ENCODE peak calls at places on chromosomes 2 and 18, in six cellular contexts. S is astrocyte of the spinal cord, Q is IMR-90, J is RWPE2, Y is adrenal gland, B is kidney. X is an unnamed sample.

GRCh38 chr2:240477916-240478315 is 42.5 kb downstream of the GPC1 start:
- DNase-seq in B (peak; percentile 39), Y (no peak), S (no peak), J (no peak), Q (no peak), X (no peak)

GRCh38 chr2:105768176-105768575 is 23.5 kb downstream of the NCK2 start:
- DNase-seq in J (no peak), S (no peak), B (no peak), Y (no peak), Q (no peak), X (no peak)

GRCh38 chr2:178322068-178322467 is 127.8 kb downstream of the OSBPL6 start:
- DNase-seq in J (no peak), S (no peak), Y (no peak), B (no peak), Q (no peak), X (no peak)

GRCh38 chr2:135657806-135658582 is 83.7 kb upstream of the UBXN4 start:
- DNase-seq in Q (no peak), B (no peak), S (no peak), J (no peak), Y (no peak), X (no peak)

GRCh38 chr18:74819433-74820059 is 221.9 kb downstream of the ZNF407 start:
- DNase-seq in Y (no peak), Q (no peak), S (no peak), B (no peak), J (no peak), X (peak; percentile 31)

GRCh38 chr2:29215073-29215472 is 99.9 kb downstream of the CLIP4 start:
- DNase-seq in S (no peak), Q (no peak), B (no peak), Y (no peak), J (no peak), X (no peak)

GRCh38 chr2:204530464-204530805 is 14.8 kb upstream of the PARD3B start:
- DNase-seq in J (no peak), S (no peak), B (no peak), Y (no peak), Q (no peak), X (no peak)

GRCh38 chr2:144449028-144449406 is 70.9 kb downstream of the ZEB2 start:
- DNase-seq in Y (peak; percentile 80), J (no peak), B (peak; percentile 64), Q (no peak), S (no peak), X (peak; percentile 41)

GRCh38 chr18:48488388-48488850 is 50.4 kb upstream of the CTIF start:
- DNase-seq in S (peak; percentile 91), B (peak; percentile 84), Q (peak; percentile 93), Y (peak; percentile 96), J (peak; percentile 84), X (no peak)

GRCh38 chr2:1742680-1743395 is 1.5 kb downstream of the PXDN start:
- DNase-seq in B (peak; percentile 92), S (peak; percentile 94), Q (peak; percentile 90), J (peak; percentile 90), Y (peak; percentile 30), X (no peak)

GRCh38 chr2:95300391-95300938 is 3.3 kb downstream of the KCNIP3 start:
- DNase-seq in Y (no peak), J (no peak), Q (no peak), B (no peak), S (no peak), X (peak; percentile 39)

GRCh38 chr18:22641973-22642372 is 224.3 kb upstream of the CTAGE1 start:
- DNase-seq in Q (no peak), J (no peak), B (no peak), S (no peak), Y (peak; percentile 57), X (no peak)

GRCh38 chr2:59076079-59076619 is 835.0 kb upstream of the FANCL start:
- DNase-seq in B (no peak), S (no peak), Q (no peak), Y (no peak), J (no peak), X (no peak)

GRCh38 chr2:173803344-173803893 is 161.8 kb downstream of the SP3 start:
- DNase-seq in S (no peak), Y (no peak), J (no peak), Q (no peak), B (no peak), X (no peak)

GRCh38 chr2:173806761-173807160 is 158.4 kb downstream of the SP3 start:
- DNase-seq in Q (peak; percentile 4), B (no peak), Y (no peak), S (peak; percentile 2), J (no peak), X (no peak)

GRCh38 chr2:173797586-173798263 is 167.4 kb downstream of the SP3 start:
- DNase-seq in B (no peak), Y (no peak), S (no peak), J (no peak), Q (no peak), X (no peak)

GRCh38 chr2:173802518-173802917 is 162.7 kb downstream of the SP3 start:
- DNase-seq in B (no peak), Q (no peak), Y (no peak), S (no peak), J (no peak), X (no peak)
- TF ChIP-seq CTCF in B (no peak), Q (no peak), Y (no peak), S (no peak), J (no peak), X (no peak)

GRCh38 chr2:218710334-218710686 is 325 bp upstream of the TTLL4 start:
- DNase-seq in B (no peak), Y (no peak), Q (no peak), S (no peak), J (no peak), X (no peak)
- H3K4me3 ChIP-seq in B (peak overlapping the region; percentile 53), Y (peak overlapping the region; percentile 91), Q (peak overlapping the region; percentile 16), S (peak overlapping the region; percentile 38), J (peak overlapping the region; percentile 76), X (no peak overlapping the region)

DNA sequence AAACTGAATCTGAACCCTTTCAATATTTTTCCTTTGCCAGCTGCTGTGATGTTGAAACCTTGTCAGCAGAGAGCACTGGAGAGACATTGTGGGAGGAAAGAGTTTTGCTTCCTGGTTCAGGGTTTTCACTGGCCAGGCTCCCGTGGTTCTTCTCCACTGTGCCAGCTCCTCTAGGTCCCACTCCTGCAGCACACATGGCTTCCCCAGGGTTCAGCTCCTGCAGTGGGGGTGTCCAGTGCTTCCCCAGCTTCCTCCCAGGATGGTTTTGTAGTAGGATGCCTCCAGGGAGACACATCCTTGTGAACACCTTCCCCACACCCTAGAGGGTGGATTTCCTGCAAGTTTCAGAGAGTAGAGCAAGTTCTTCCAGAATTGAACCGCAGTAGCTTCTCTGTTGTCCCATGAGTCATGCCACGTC is 24.0 kb upstream of the SULT1C3 start:
- DNase-seq in Q (peak; percentile 51), J (no peak), Y (no peak), S (peak; percentile 42), B (no peak), X (no peak)
- TF ChIP-seq CTCF in Q (peak; percentile 58), J (peak; percentile 50), Y (no peak), S (peak; percentile 61), B (peak; percentile 57), X (peak; percentile 19)

GRCh38 chr2:120395686-120396518 is 50.0 kb downstream of the INHBB start:
- DNase-seq in S (no peak), B (peak; percentile 75), Q (no peak), Y (peak; percentile 6), J (no peak), X (no peak)
- H3K4me3 ChIP-seq in S (no peak overlapping the region), B (no peak overlapping the region), Q (no peak overlapping the region), Y (no peak overlapping the region), J (no peak overlapping the region), X (no peak overlapping the region)

GRCh38 chr2:227479865-227480475 is 8.0 kb downstream of the AGFG1 start:
- DNase-seq in Q (peak; percentile 58), B (no peak), S (peak; percentile 29), J (no peak), Y (no peak), X (peak; percentile 35)
- TF ChIP-seq CTCF in Q (peak; percentile 56), B (peak; percentile 40), S (peak; percentile 30), J (peak; percentile 52), Y (peak; percentile 16), X (peak; percentile 14)

DNA sequence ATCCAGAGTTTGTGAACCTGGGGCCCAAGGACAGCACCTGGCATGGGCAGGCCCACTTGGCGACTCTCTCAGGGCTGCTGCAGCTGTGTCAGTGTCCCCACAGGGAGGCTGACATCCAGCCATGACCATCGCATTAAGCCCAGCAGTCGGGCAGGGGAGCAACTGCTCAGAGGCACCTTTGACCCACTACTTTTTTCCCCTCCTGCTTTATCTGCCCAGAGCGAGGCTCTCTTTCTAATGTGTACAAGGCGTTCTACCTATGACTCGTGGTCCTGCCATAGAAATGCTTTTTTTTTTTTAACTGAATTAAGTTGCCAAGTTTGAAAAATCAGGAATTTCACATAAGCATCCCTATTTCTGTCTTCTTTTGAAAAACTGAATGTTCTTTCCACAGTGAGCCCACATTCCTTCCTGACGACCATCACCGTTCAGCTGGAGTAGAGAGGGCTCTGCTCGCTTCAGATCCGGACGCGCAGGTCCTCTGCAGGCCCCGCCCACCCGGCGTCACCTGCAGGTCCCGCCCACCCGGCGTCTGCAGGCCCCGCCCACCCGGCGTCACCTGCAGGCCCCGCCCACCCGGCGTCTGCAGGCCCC is 403 bp upstream of the CLUL1 start:
- DNase-seq in S (peak; percentile 27), J (peak; percentile 76), Y (peak; percentile 8), B (peak; percentile 87), Q (no peak), X (peak; percentile 81)
- H3K4me3 ChIP-seq in S (no peak overlapping the region), J (peak overlapping the region; percentile 8), Y (no peak overlapping the region), B (peak overlapping the region; percentile 31), Q (no peak overlapping the region), X (no peak overlapping the region)

DNA sequence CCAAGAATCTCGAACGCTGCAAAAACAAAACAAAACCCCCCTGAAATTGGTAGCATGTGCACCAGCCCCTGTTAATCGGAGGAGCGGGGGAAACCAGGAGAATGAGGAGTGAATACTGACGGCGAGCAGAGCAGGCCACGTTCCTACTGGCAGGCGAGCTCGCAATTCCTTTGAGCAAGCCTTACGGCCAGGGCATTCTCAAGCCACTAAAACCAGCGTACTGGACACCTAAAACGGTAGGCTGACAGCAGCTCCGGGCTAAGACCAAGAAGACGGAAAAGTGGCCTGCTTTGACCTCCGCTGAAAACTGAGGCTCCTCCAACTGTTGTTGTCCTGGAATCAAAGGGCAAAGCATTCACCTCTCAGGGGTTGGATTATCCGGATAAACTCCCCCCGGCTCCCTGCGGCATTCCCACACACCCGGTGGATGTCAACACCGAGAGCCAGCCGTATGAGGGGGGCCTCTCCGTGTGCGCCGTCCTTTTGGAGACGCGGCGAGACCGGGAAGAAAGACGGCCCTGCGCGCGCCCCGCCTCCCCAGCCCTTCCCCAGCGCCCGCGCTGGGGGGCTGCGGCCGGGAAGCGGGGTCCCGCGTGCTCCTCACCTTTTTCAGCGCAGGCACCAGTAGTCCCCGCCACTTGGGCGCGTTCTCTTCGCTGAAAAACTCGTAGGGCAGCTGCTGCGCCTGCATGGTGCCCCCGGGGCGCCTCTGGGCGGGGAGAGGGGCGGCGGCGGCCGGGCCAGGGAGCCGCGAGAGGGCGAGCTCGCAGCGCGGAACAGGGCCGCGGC is 925 bp downstream of the SOS1 start:
- DNase-seq in J (no peak), Y (peak; percentile 58), S (peak; percentile 53), B (peak; percentile 84), Q (peak; percentile 49), X (peak; percentile 76)
- TF ChIP-seq CTCF in J (no peak), Y (no peak), S (no peak), B (no peak), Q (peak; percentile 36), X (peak; percentile 10)

GRCh38 chr2:24077879-24078278 is 1.8 kb upstream of the SF3B6 start:
- DNase-seq in J (no peak), Y (no peak), S (no peak), Q (no peak), B (no peak), X (no peak)
- H3K4me3 ChIP-seq in J (peak overlapping the region; percentile 69), Y (no peak overlapping the region), S (no peak overlapping the region), Q (peak overlapping the region; percentile 73), B (peak overlapping the region; percentile 67), X (no peak overlapping the region)